ENCODE peak calls at places on chromosomes 5 and 9, in seven cellular contexts. G is endothelial cell, E is GM10248, I is C1 segment of cervical spinal cord, A is AG04450, V is nephron progenitor cell, K is lower leg skin. H is an unnamed sample.

GRCh38 chr9:132488611-132489010 is 78.6 kb downstream of the CFAP77 start:
- DNase-seq in K (no peak), A (no peak), I (no peak), G (no peak), V (no peak), E (no peak), H (no peak)

GRCh38 chr9:78303377-78304062 is 6.6 kb downstream of the PSAT1 start:
- DNase-seq in E (no peak), G (no peak), V (no peak), I (no peak), K (no peak), A (no peak), H (no peak)

GRCh38 chr9:87269296-87269695 is 228.4 kb upstream of the DAPK1 start:
- DNase-seq in K (no peak), G (no peak), V (no peak), I (no peak), A (no peak), E (no peak), H (no peak)

GRCh38 chr5:74660863-74661262 is 20.3 kb upstream of the ENC1 start:
- DNase-seq in V (no peak), A (no peak), E (no peak), I (no peak), G (no peak), K (no peak), H (no peak)

GRCh38 chr9:69173891-69174644 is at the start of gene TJP2:
- DNase-seq in I (no peak), G (peak; percentile 57), E (peak; percentile 71), K (peak; percentile 38), A (no peak), V (peak; percentile 83), H (no peak)

GRCh38 chr5:146475190-146475801 is 28.2 kb downstream of the TCERG1 start:
- DNase-seq in E (no peak), I (no peak), V (no peak), K (no peak), A (no peak), G (peak; percentile 9), H (no peak)

GRCh38 chr5:10374623-10375022 is 21.1 kb downstream of the MARCHF6 start:
- DNase-seq in K (no peak), V (no peak), G (no peak), I (no peak), A (no peak), E (no peak), H (no peak)

GRCh38 chr9:87648606-87649005 is 77.3 kb upstream of the CTSL start:
- DNase-seq in V (no peak), I (no peak), A (no peak), K (no peak), E (no peak), G (no peak), H (no peak)

GRCh38 chr9:123642291-123643278 is 286.6 kb downstream of the CRB2 start:
- DNase-seq in V (no peak), E (no peak), I (no peak), A (no peak), K (peak; percentile 21), G (no peak), H (peak; percentile 30)

GRCh38 chr5:102627311-102627710 is 127.8 kb upstream of the PAM start:
- DNase-seq in A (no peak), K (no peak), G (no peak), V (no peak), I (no peak), E (no peak), H (no peak)

GRCh38 chr5:67561145-67561932 is 364.7 kb upstream of the CD180 start:
- DNase-seq in A (no peak), I (no peak), E (no peak), K (no peak), V (no peak), G (no peak), H (peak; percentile 38)

H was measured in skeletal muscle cell.